ENCODE peak calls at places on chromosomes 7 and 10, in four cellular contexts. T, W, D and A are unnamed samples.

GRCh38 chr7:151472644-151473380 is 32.9 kb upstream of the CRYGN start:
- DNase-seq in T (peak), W (peak), D (no peak), A (peak)

GRCh38 chr10:63436225-63436624 is 29.6 kb downstream of the JMJD1C start:
- DNase-seq in T (no peak), W (no peak), D (no peak), A (no peak)

GRCh38 chr10:89503633-89504345 is 31.6 kb downstream of the SLC16A12 start:
- DNase-seq in T (no peak), W (no peak), D (no peak), A (peak)

GRCh38 chr10:125035588-125036298 is 93.8 kb downstream of the ZRANB1 start:
- DNase-seq in T (no peak), W (no peak), D (no peak), A (no peak)

GRCh38 chr10:12448340-12448728 is 99.0 kb downstream of the CAMK1D start:
- DNase-seq in T (no peak), W (no peak), D (no peak), A (no peak)

GRCh38 chr10:45373003-45373782 is 823 bp upstream of the ALOX5 start:
- DNase-seq in T (no peak), W (no peak), D (no peak), A (no peak)

GRCh38 chr10:34789993-34790506 is 25.0 kb downstream of the PARD3 start:
- DNase-seq in T (no peak), W (no peak), D (no peak), A (no peak)

GRCh38 chr10:29295813-29296212 is 6.9 kb downstream of the LYZL1 start:
- DNase-seq in T (no peak), W (peak), D (no peak), A (no peak)

GRCh38 chr10:28857164-28857563 is 179.8 kb downstream of the BAMBI start:
- DNase-seq in T (no peak), W (no peak), D (no peak), A (no peak)

GRCh38 chr10:125283191-125283590 is 122.8 kb upstream of the CTBP2 start:
- DNase-seq in T (no peak), W (no peak), D (no peak), A (no peak)

GRCh38 chr7:47483604-47484273 is 98.2 kb downstream of the TNS3 start:
- DNase-seq in T (peak), W (peak), D (no peak), A (no peak)

GRCh38 chr10:73867126-73867807 is 7.1 kb downstream of the CAMK2G start:
- DNase-seq in T (no peak), W (no peak), D (peak), A (no peak)

GRCh38 chr10:37803269-37803668 is 54.1 kb downstream of the ZNF248 start:
- DNase-seq in T (no peak), W (no peak), D (no peak), A (peak)

GRCh38 chr7:124818807-124819206 is 53.2 kb upstream of the GPR37 start:
- DNase-seq in T (no peak), W (no peak), D (no peak), A (no peak)

GRCh38 chr7:17921891-17922416 is 18.3 kb downstream of the SNX13 start:
- DNase-seq in T (no peak), W (no peak), D (no peak), A (no peak)

GRCh38 chr7:134528749-134529148 is 1.4 kb downstream of the AKR1B10 start:
- DNase-seq in T (no peak), W (no peak), D (no peak), A (no peak)

GRCh38 chr7:131083781-131084180 is 243.9 kb upstream of the MKLN1 start:
- DNase-seq in T (no peak), W (no peak), D (no peak), A (no peak)

GRCh38 chr7:23864984-23865383 is 155.0 kb downstream of the STK31 start:
- DNase-seq in T (peak), W (peak), D (no peak), A (peak)

GRCh38 chr7:134885967-134886352 is 100.3 kb upstream of the AGBL3 start:
- DNase-seq in T (peak), W (peak), D (no peak), A (peak)

GRCh38 chr10:35416628-35417625 is 80.6 kb downstream of the CCNY start:
- DNase-seq in T (no peak), W (no peak), D (peak), A (no peak)

GRCh38 chr7:30226593-30227268 is 57.7 kb upstream of the ZNRF2 start:
- DNase-seq in T (peak), W (no peak), D (no peak), A (peak)
- TF ChIP-seq CTCF in T (peak), W (no peak), D (no peak), A (peak)

DNA sequence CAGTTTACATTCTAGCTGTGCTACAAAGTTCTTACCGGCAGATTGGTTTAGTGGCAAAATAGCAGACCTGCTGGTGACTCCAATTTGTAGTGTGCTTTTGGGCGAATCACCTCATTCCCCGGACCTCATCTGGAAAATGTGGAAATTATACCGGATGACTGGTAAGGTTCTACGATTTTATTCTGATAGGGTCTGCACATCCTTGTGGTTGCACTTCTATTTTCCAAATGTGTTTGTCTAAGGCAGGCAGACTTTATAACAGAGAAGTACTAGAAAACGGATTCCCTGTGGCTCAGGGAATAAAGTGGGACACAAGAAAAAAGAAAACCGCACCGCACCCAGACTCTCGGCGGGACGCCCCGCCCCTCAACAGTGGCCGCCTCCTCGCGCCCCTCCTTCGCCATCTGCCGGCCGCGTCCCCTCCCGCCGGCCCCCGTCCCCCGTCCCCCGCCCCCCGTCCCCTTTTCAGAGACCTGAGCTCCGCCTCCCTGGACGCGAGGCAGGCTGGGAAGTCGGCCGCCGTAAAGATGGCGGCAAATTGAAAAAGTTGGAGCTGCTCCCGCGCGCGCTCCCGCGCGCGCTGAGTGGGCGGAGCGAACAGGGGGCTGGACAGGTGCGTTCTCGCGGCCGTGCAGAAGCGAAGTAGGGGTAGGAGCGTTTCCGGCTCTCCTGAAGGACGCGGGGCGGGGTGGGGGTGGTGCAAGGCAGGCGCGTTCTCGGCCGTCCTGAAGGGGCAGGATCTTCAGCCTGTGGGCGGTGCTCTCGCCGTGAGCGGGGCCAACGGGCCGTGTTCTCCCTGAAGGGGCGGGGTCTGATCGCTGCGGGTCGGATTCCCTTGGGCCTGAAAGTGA is 531 bp upstream of the CCM2 start:
- DNase-seq in T (peak), W (peak), D (peak), A (peak)
- TF ChIP-seq CTCF in T (no peak), W (no peak), D (no peak), A (no peak)

GRCh38 chr7:50782376-50783208 is at the start of gene GRB10:
- DNase-seq in T (peak), W (peak), D (peak), A (no peak)
- TF ChIP-seq CTCF in T (peak), W (no peak), D (no peak), A (no peak)

DNA sequence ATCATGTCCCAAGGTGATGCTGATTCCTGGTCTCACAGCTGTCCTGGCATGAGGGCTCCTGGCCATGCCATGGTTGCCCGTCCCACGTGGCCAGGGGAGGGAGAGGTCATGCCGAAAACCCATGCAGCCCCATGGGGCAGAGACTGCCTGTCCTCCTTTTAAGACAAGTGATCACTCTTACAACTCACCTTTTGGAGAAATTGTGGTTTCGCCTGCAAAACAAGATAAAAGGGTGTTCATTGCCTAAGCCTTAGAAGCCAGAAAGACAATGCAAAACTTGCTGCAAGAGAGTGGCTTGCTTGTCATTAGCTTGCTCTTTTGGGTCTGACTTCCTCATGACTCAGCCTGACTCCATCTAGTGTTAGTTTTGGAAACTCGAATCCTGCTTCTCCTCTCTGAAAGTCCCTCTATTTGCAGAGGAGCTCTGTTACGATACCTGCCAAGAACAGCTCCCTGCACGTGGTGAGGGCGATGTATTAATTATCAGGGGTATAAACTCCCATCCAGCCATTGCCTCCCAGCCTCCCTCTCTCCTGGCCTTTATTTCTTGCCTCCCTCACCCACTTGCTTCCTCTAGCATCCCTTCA is 26.7 kb downstream of the TMEM273 start:
- DNase-seq in T (peak), W (peak), D (no peak), A (peak)
- TF ChIP-seq CTCF in T (peak), W (peak), D (no peak), A (peak)

DNA sequence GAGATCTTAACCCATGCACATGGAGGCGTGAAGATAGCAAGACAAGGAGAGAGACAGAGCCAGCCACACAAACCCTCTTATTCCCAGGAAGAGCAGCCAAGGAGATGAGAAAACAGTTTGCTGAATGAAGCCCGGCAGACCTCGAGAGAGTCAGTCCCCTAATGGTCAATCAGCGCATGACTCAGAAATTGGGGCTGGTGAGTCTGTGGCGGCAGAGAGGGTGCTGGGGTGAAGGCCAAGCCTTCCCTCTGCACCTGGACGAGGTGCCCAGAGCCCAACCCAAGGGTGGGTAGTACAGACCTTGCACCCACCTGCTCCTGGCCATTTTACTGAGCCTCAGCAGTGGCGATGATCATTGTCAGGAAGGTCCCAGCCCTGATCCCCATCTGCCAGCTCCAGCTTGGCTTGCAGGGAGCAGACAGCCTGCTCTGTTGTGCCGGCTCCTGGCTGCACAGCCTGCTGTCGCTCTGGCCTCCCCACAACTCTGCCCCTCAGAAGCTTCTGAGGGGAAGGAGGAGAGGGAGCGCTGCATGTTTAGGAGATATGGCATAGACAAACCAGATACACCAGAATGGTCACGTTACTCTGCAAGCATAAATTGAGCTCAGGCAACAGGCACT is 256.6 kb downstream of the RPS24 start:
- DNase-seq in T (no peak), W (no peak), D (no peak), A (no peak)
- TF ChIP-seq CTCF in T (peak), W (no peak), D (no peak), A (no peak)

GRCh38 chr10:60123172-60123571 is 216.8 kb upstream of the CCDC6 start:
- DNase-seq in T (peak), W (peak), D (no peak), A (peak)

GRCh38 chr10:60125928-60126327 is 219.6 kb upstream of the CCDC6 start:
- DNase-seq in T (no peak), W (no peak), D (no peak), A (no peak)

GRCh38 chr10:60123668-60124067 is 217.3 kb upstream of the CCDC6 start:
- DNase-seq in T (peak), W (no peak), D (no peak), A (peak)

GRCh38 chr10:60122190-60122589 is 215.8 kb upstream of the CCDC6 start:
- DNase-seq in T (no peak), W (no peak), D (no peak), A (no peak)

DNA sequence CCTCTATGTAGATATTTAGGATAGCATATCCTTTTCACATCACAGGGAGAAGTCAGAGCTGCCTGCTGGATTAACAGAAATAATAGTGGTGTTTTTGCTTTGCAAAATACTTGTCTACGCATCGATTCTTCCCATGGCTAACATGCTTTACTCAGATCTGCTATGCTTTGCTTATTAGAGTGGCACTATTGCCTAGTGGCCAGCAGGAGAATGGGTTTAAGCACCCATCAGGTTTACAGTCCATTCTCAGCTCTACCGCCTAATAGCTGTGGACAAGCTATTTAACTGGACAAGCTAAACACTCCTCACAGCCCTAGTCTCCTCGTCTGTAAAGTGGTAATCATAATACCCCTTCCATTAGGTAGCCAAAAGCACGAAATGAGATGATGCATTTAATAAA is 218.2 kb upstream of the CCDC6 start:
- DNase-seq in T (no peak), W (no peak), D (no peak), A (no peak)
- TF ChIP-seq CTCF in T (peak), W (no peak), D (no peak), A (no peak)

DNA sequence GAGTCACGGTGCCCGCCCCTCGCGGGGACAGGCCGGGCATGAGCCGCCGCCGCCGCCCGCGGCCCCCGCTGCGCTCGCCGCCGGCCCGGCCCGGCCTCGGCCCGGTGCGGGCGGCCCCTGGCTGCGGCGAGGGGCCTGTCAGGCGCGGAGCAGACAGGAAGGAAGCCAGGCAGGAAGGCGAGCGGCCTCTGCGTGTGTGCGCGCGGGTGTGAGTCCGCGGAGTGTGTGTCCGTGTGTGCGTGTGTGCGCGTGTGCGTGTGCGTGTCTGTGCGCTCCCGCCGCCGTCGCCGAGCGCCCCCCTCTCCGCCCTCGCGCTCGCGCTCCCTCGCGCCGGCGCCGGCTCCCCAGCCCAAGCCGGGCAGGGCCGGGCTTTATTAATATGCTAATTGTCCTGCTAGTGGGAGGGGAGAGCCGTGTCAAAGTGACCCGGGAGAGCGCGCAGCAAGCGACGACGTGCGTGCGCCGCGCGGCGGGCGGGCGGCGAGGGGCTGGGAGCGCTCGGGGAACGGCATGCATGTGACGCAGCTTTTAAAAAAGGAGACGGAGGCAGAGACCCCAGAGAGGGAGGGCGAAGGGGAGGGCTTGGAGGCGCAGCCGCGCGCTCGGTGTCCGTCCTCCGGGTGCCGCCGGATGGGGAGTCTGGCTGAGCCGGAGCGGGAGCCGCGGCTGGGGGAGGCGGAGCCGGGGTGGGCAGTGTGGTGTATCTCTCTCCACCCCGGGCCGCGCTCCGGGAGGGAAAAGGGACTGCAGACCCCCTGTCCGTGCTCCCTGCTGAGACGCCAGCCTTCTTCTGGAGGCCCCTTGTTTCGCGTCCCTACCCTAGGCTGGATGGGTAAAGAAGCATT is at the start of gene LDB1:
- DNase-seq in T (peak), W (peak), D (peak), A (peak)
- TF ChIP-seq CTCF in T (no peak), W (no peak), D (no peak), A (no peak)

DNA sequence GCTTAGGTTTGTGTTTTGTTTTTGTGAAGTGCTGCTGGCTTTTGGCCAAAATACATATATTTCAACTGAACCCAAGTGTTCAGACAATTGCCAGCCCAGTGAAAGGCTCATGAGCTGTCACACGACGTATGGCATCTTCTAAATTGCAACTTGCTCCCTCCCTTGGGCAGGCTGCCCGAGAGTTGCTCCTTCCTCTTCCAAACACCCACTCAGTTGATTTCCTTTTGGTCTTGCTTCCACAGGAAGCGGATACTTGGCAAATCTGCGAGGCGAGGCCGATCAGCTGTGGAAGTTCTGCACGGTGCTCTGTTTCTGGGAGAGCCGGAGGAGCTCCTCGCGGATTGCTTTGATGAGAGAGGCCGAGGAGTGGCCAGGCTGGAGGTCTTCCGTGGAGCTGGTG is 39.6 kb upstream of the ATP6V0A4 start:
- DNase-seq in T (no peak), W (peak), D (no peak), A (no peak)
- TF ChIP-seq CTCF in T (no peak), W (no peak), D (no peak), A (no peak)